ENCODE peak calls at places on chromosomes 5 and 9, in nine cellular contexts. Z is transverse colon; V is psoas muscle; B is tibial artery; X is CD8-positive, alpha-beta memory T cell; P is uterus; M is left lung; F is fibroblast of lung; G is stomach. T is an unnamed sample.

GRCh38 chr5:58156977-58157701 is 302.7 kb downstream of the PLK2 start:
- DNase-seq in X (no peak), V (no peak), P (no peak), F (no peak), Z (no peak), M (no peak), B (no peak), G (no peak), T (no peak)

GRCh38 chr5:168747987-168748777 is 169.0 kb upstream of the PANK3 start:
- DNase-seq in V (no peak), Z (peak; percentile 24), M (no peak), G (no peak), B (peak; percentile 71), F (no peak), P (no peak), X (no peak), T (no peak)

GRCh38 chr5:34494111-34494755 is 161.9 kb upstream of the RAI14 start:
- DNase-seq in M (no peak), B (no peak), P (no peak), F (peak; percentile 65), G (no peak), V (no peak), Z (no peak), X (no peak), T (no peak)

GRCh38 chr9:135004772-135005171 is 82.7 kb upstream of the OLFM1 start:
- DNase-seq in P (no peak), F (no peak), B (no peak), G (no peak), M (no peak), Z (no peak), V (no peak), X (no peak), T (no peak)

GRCh38 chr5:123089572-123089970 is 530 bp downstream of the PRDM6 start:
- DNase-seq in X (no peak), Z (no peak), M (peak; percentile 72), V (peak; percentile 28), P (no peak), B (peak; percentile 77), F (peak; percentile 53), G (no peak), T (no peak)

GRCh38 chr9:37538099-37538498 is 38.1 kb downstream of the FBXO10 start:
- DNase-seq in Z (no peak), V (no peak), P (no peak), B (no peak), M (no peak), G (no peak), X (no peak), F (no peak), T (no peak)

GRCh38 chr5:1665231-1665630 is 134.4 kb downstream of the MRPL36 start:
- DNase-seq in B (no peak), G (no peak), X (no peak), F (no peak), M (no peak), P (no peak), Z (no peak), V (no peak), T (no peak)

GRCh38 chr5:78569441-78569840 is 79.1 kb downstream of the LHFPL2 start:
- DNase-seq in X (no peak), V (peak; percentile 80), F (peak; percentile 92), B (peak; percentile 76), G (peak; percentile 70), P (peak; percentile 59), M (no peak), Z (peak; percentile 18), T (no peak)

GRCh38 chr5:137836997-137837396 is 30.7 kb upstream of the MYOT start:
- DNase-seq in V (no peak), M (no peak), X (no peak), Z (no peak), B (no peak), F (no peak), G (no peak), P (no peak), T (no peak)

GRCh38 chr9:70856411-70856810 is 265.0 kb downstream of the TRPM3 start:
- DNase-seq in M (no peak), Z (no peak), F (no peak), B (no peak), G (no peak), V (no peak), P (no peak), X (no peak), T (no peak)

GRCh38 chr5:136166909-136167308 is 26.1 kb downstream of the SMIM32 start:
- DNase-seq in B (no peak), F (no peak), X (no peak), G (no peak), V (no peak), P (no peak), M (no peak), Z (no peak), T (no peak)

GRCh38 chr5:79959407-79959806 is 31.7 kb downstream of the MTX3 start:
- DNase-seq in V (no peak), M (no peak), Z (no peak), B (no peak), G (no peak), P (no peak), X (no peak), F (no peak), T (no peak)

GRCh38 chr5:37921452-37921851 is 81.6 kb upstream of the GDNF start:
- DNase-seq in Z (no peak), P (no peak), F (no peak), G (no peak), V (no peak), M (no peak), X (no peak), B (no peak), T (no peak)

GRCh38 chr9:33229359-33230120 is 10.4 kb upstream of the SPINK4 start:
- DNase-seq in Z (peak; percentile 93), M (peak; percentile 83), B (no peak), P (no peak), F (no peak), X (no peak), V (no peak), G (peak; percentile 90), T (no peak)

GRCh38 chr9:84297162-84297821 is 43.3 kb downstream of the SLC28A3 start:
- DNase-seq in M (no peak), G (no peak), F (peak; percentile 27), X (no peak), Z (no peak), P (no peak), B (no peak), V (no peak), T (no peak)

GRCh38 chr5:32708949-32709348 is 2.2 kb upstream of the NPR3 start:
- DNase-seq in Z (no peak), G (no peak), M (peak; percentile 13), X (no peak), V (no peak), B (no peak), F (no peak), P (no peak), T (no peak)

DNA sequence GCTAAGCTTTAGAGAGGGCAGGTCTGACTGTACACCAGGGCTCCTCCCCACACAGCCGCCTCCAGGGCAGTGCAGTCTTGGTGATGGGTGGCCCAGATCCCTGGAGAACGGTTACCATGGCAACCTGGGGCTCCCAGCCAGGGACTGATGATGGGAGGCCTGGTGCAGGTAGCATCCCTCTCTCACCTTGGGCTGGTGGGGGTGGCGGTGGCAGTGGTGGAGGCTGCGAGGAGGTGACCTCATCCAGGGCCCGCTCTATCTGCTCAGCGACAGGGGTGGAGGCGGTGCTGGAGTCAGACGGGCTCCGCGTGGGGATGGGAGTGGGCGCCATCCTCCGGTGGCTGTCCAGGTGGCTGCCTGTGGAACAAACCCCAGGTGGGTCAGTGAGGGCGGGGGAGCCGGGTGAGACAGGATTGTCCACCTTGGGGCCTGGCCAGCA is 12.3 kb downstream of the PRR7 start:
- DNase-seq in P (no peak), M (no peak), V (no peak), B (no peak), G (no peak), Z (no peak), X (no peak), F (peak; percentile 26), T (no peak)
- H3K4me1 ChIP-seq in P (no peaks in the 10 kb centered on the region), M (peaks cover 58% of the 10 kb centered on the region), V (peaks cover 15% of the 10 kb centered on the region), B (no peaks in the 10 kb centered on the region), G (peaks cover 18% of the 10 kb centered on the region), Z (peaks cover 21% of the 10 kb centered on the region), X (peaks cover 12% of the 10 kb centered on the region), F (peaks cover 7% of the 10 kb centered on the region), T (peaks cover 20% of the 10 kb centered on the region)

GRCh38 chr5:129902806-129903205 is 1.5 kb upstream of the CHSY3 start:
- DNase-seq in B (no peak), V (no peak), P (no peak), Z (no peak), M (no peak), G (no peak), X (no peak), F (no peak), T (no peak)
- H3K27me3 ChIP-seq in B (no peaks in the 10 kb centered on the region), V (no peaks in the 10 kb centered on the region), P (no peaks in the 10 kb centered on the region), Z (peaks cover 57% of the 10 kb centered on the region), M (peaks cover 49% of the 10 kb centered on the region), G (peaks cover 25% of the 10 kb centered on the region), X (peaks cover 4% of the 10 kb centered on the region), F (peaks cover 5% of the 10 kb centered on the region), T (peaks cover 6% of the 10 kb centered on the region)

GRCh38 chr5:177303121-177303924 is at the start of the genes PRELID1 and RAB24:
- DNase-seq in B (peak; percentile 91), G (peak; percentile 92), Z (peak; percentile 92), F (peak; percentile 79), P (peak; percentile 87), M (peak; percentile 98), X (peak; percentile 83), V (peak; percentile 90), T (peak; percentile 88)

GRCh38 chr5:177302354-177303110 is 987 bp downstream of the RAB24 start:
- DNase-seq in P (no peak), F (peak; percentile 5), G (no peak), M (no peak), B (no peak), V (no peak), X (no peak), Z (no peak), T (no peak)

GRCh38 chr5:177304392-177305119 is 957 bp downstream of the PRELID1 start:
- DNase-seq in B (peak; percentile 55), V (no peak), X (no peak), Z (peak; percentile 75), M (no peak), F (no peak), G (no peak), P (no peak), T (no peak)

GRCh38 chr5:177301503-177302165 is 1.9 kb downstream of the RAB24 start:
- DNase-seq in X (no peak), Z (peak; percentile 86), V (no peak), P (no peak), F (no peak), M (no peak), B (peak; percentile 61), G (peak; percentile 67), T (no peak)

GRCh38 chr5:177303925-177304391 is 359 bp downstream of the PRELID1 start:
- DNase-seq in B (no peak), M (no peak), X (no peak), V (no peak), P (no peak), G (no peak), Z (no peak), F (peak; percentile 9), T (no peak)
- H3K27ac ChIP-seq in B (peak overlapping the region; percentile 88), M (peak overlapping the region; percentile 89), X (peak overlapping the region; percentile 91), V (peak overlapping the region; percentile 92), P (peak overlapping the region; percentile 79), G (peak overlapping the region; percentile 86), Z (peak overlapping the region; percentile 90), F (peak overlapping the region; percentile 84), T (peak overlapping the region; percentile 71)

DNA sequence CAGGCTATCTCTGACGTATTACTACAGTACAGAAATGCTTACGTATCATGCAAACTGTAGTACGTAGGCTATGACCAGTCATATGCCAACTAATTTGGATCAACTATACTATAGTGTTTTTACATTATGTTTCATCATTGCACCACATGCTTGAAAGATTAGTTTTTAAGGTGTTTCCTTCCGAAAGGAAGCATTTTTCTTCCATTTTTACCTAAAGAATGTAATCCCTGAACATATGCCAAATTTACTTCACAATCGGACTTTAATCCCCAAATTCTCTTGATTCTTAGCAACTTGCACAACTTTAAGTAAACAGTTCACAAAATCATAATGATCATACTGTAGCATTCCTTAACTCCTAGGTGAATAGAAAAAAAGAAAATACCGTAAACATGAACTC is 153.8 kb downstream of the BNC2 start:
- DNase-seq in Z (no peak), P (no peak), F (no peak), M (no peak), B (no peak), X (no peak), G (no peak), V (no peak), T (no peak)
- H3K4me1 ChIP-seq in Z (no peaks in the 10 kb centered on the region), P (peaks cover 3% of the 10 kb centered on the region), F (peaks cover 3% of the 10 kb centered on the region), M (no peaks in the 10 kb centered on the region), B (no peaks in the 10 kb centered on the region), X (no peaks in the 10 kb centered on the region), G (no peaks in the 10 kb centered on the region), V (peaks cover 19% of the 10 kb centered on the region), T (no peaks in the 10 kb centered on the region)

T was measured in CD8-positive, alpha-beta T cell.